ENCODE peak calls at places on chromosome 4, in four cellular contexts. Y is HepG2, K is GM12878, D is K562. O is an unnamed sample.

GRCh38 chr4:24067781-24068193 is 177.9 kb upstream of the PPARGC1A start:
- DNase-seq in Y (no peak), D (no peak), K (no peak), O (no peak)

GRCh38 chr4:54102747-54103146 is 2.8 kb downstream of the GSX2 start:
- DNase-seq in D (no peak), Y (no peak), K (no peak), O (no peak)

GRCh38 chr4:169219440-169219839 is 51.3 kb downstream of the SH3RF1 start:
- DNase-seq in K (no peak), D (no peak), Y (no peak), O (no peak)

GRCh38 chr4:61583696-61584095 is 383.6 kb downstream of the ADGRL3 start:
- DNase-seq in K (no peak), D (no peak), Y (no peak), O (no peak)

GRCh38 chr4:147984065-147984777 is 252.3 kb downstream of the ARHGAP10 start:
- DNase-seq in Y (peak), D (peak), K (no peak), O (peak)

GRCh38 chr4:102606261-102606660 is 105.1 kb downstream of the NFKB1 start:
- DNase-seq in D (no peak), K (no peak), Y (no peak), O (no peak)

GRCh38 chr4:76787898-76788297 is 110.0 kb downstream of the SOWAHB start:
- DNase-seq in K (no peak), Y (no peak), D (no peak), O (no peak)

GRCh38 chr4:168574581-168575295 is 77.9 kb downstream of the PALLD start:
- DNase-seq in K (no peak), D (no peak), Y (no peak), O (no peak)

GRCh38 chr4:113394730-113395530 is 345.5 kb downstream of the ANK2 start:
- DNase-seq in D (peak), Y (peak), K (peak), O (no peak)

GRCh38 chr4:137387924-137388323 is 144.4 kb downstream of the PCDH18 start:
- DNase-seq in Y (no peak), K (no peak), D (no peak), O (no peak)

GRCh38 chr4:155339588-155339987 is 37.2 kb downstream of the MAP9 start:
- DNase-seq in Y (peak), D (no peak), K (no peak), O (no peak)

GRCh38 chr4:112348488-112349158 is 51.5 kb downstream of the ALPK1 start:
- DNase-seq in D (peak), K (no peak), Y (peak), O (peak)

GRCh38 chr4:176810481-176811249 is 17.9 kb upstream of the VEGFC start:
- DNase-seq in K (no peak), Y (no peak), D (no peak), O (no peak)

GRCh38 chr4:119130365-119131065 is 5.1 kb upstream of the MYOZ2 start:
- DNase-seq in D (no peak), K (no peak), Y (no peak), O (no peak)

GRCh38 chr4:137608085-137608484 is 75.8 kb upstream of the PCDH18 start:
- DNase-seq in K (no peak), Y (no peak), D (no peak), O (no peak)

GRCh38 chr4:168560835-168561210 is 64.0 kb downstream of the PALLD start:
- DNase-seq in Y (no peak), K (no peak), D (no peak), O (no peak)

GRCh38 chr4:146520894-146521542 is 722 bp downstream of the SLC10A7 start:
- DNase-seq in Y (peak), D (peak), K (peak), O (no peak)

GRCh38 chr4:154084864-154085263 is 296.0 kb upstream of the SFRP2 start:
- DNase-seq in D (no peak), K (no peak), Y (no peak), O (no peak)

GRCh38 chr4:168863719-168864632 is 146.1 kb downstream of the CBR4 start:
- DNase-seq in K (no peak), Y (no peak), D (no peak), O (no peak)

GRCh38 chr4:177161781-177162180 is 147.9 kb upstream of the NEIL3 start:
- DNase-seq in D (no peak), K (no peak), Y (no peak), O (no peak)

GRCh38 chr4:158811216-158811540 is 42.4 kb downstream of the FNIP2 start:
- DNase-seq in Y (no peak), K (no peak), D (no peak), O (no peak)

GRCh38 chr4:8893227-8893623 is 21.6 kb upstream of the HMX1 start:
- DNase-seq in K (no peak), D (no peak), Y (no peak), O (no peak)

GRCh38 chr4:111839186-111839585 is 306.1 kb upstream of the FAM241A start:
- DNase-seq in Y (no peak), K (no peak), D (no peak), O (no peak)

GRCh38 chr4:158371158-158371557 is 150.5 kb upstream of the RXFP1 start:
- DNase-seq in D (no peak), Y (no peak), K (no peak), O (no peak)

GRCh38 chr4:138555584-138555983 is 313.4 kb upstream of the SLC7A11 start:
- DNase-seq in D (peak), Y (peak), K (no peak), O (peak)

GRCh38 chr4:144514736-144515135 is 131.2 kb upstream of the HHIP start:
- DNase-seq in Y (no peak), K (no peak), D (no peak), O (no peak)

GRCh38 chr4:42142586-42142985 is 9.9 kb downstream of the BEND4 start:
- DNase-seq in K (no peak), D (no peak), Y (no peak), O (no peak)

GRCh38 chr4:181108237-181108636 is 1135.0 kb upstream of the TENM3 start:
- DNase-seq in D (no peak), Y (no peak), K (no peak), O (no peak)

GRCh38 chr4:2940267-2941137 is 22.7 kb downstream of the NOP14 start:
- DNase-seq in K (no peak), D (no peak), Y (no peak), O (no peak)

GRCh38 chr4:102736636-102737549 is 23.9 kb downstream of the MANBA start:
- DNase-seq in D (no peak), K (no peak), Y (no peak), O (peak)

GRCh38 chr4:163600731-163601130 is 106.2 kb downstream of the TMA16 start:
- DNase-seq in D (no peak), Y (no peak), K (no peak), O (no peak)

GRCh38 chr4:80138556-80139538 is 58.5 kb upstream of the PRDM8 start:
- DNase-seq in D (no peak), Y (no peak), K (peak), O (no peak)

DNA sequence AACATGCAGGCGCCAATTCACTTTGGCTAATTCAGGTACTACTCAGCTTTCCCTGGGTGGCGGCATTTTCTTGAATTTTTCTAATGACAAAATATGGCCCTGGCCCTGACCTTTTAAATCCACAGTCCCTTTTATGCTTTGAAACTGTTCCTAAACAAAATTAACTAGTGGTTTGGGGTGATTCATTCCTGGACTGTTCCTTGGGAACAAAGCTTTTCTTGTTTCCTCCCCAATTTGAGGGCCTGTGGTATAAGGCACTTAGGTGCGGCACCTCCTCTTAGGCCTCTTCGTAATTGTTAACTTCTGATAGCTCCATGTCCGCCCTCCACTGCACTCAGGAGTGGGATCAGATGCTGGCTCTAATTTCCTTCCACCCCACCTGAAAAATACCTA is 40.6 kb downstream of the NSG1 start:
- DNase-seq in K (no peak), Y (no peak), D (no peak), O (no peak)
- TF ChIP-seq SP1 in K (no peak), Y (no peak), D (no peak), O (no peak)

GRCh38 chr4:1463927-1464540 is 57.8 kb upstream of the NKX1-1 start:
- DNase-seq in Y (no peak), D (no peak), K (no peak), O (no peak)
- TF ChIP-seq USF2 in Y (no peak), D (no peak), K (no peak), O (no peak)

DNA sequence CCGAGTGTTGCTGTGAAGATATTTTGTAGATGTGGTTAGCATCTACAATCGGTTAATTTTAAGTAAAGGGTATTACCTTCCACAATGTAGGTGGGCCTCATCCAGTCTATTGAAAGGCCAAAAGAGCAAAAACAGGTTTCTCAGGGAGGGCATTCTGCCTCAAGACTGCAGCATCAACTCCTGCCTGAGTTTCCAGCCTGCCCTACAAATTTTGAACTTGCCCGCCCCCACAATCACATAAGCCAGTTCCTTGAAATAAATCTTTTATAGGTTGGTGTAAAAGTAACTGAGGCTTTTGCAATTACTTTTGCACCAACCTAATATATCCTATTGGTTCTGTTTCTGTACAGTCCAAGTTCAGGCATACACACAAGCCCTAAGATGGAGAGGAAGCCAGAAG is 22.1 kb upstream of the PI4K2B start:
- DNase-seq in Y (no peak), K (no peak), D (no peak), O (no peak)
- TF ChIP-seq TCF7 in Y (no peak), K (no peak), D (no peak), O (no peak)

GRCh38 chr4:110188113-110188512 is 10.3 kb downstream of the ELOVL6 start:
- DNase-seq in D (no peak), Y (no peak), K (no peak), O (no peak)

GRCh38 chr4:110184124-110184790 is 14.2 kb downstream of the ELOVL6 start:
- DNase-seq in D (no peak), Y (no peak), K (no peak), O (no peak)

GRCh38 chr4:110184791-110185155 is 13.6 kb downstream of the ELOVL6 start:
- DNase-seq in Y (no peak), D (no peak), K (no peak), O (no peak)

GRCh38 chr4:110183058-110183457 is 15.4 kb downstream of the ELOVL6 start:
- DNase-seq in Y (no peak), D (no peak), K (no peak), O (no peak)

DNA sequence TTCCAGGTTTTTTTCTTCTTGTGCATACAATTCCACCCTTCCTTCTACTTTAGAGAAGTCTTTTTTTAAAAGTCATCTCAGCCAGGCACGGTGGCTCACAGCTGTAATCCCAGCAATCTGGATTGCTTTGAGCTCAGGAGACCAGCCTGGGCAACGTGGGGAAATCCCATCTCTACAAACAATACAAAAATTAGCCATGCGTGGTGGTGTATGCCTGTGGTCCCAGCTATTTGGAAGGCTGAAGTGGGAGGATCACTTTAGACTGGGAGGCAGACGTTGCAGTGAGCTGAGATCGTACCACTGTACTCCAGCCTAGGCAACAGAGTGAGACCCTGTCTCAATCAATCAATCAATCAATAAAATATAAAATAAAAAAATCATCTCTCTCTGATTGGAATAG is 14.8 kb downstream of the ELOVL6 start:
- DNase-seq in K (no peak), D (no peak), Y (no peak), O (no peak)
- TF ChIP-seq SP1 in K (no peak), D (no peak), Y (no peak), O (no peak)

DNA sequence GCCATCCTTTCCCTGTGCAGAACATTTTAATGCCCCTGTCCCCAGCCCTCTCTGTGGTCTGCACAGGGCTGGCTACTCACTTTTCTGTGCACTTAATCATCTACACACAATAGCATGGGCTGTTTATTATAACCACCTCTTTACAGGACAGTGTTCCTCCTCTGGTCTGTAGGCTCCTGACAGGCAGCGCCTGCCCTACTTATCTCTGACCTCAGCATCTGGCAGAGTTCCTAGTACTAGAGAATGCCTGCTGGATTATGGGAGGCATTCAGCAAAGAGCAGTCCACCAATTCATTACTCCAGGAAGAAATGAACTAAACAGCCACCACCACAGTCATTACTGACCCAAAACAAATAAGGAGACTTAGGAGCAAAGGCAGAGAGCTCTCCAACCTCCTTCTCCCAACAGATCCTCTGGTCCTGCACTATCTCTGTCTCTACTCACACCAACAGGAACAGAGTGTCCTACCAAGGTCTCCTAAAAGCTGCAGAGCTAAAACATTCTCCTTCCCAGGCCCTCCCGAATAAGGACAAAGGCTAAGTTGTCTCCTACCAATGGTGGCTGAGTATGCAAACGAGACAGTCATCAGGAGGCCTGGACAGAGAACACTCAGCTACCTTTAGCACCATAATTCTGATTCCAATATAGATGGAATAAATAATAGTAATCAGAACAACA is 279.2 kb downstream of the QDPR start:
- DNase-seq in K (no peak), Y (no peak), D (no peak), O (no peak)
- TF ChIP-seq USF2 in K (no peak), Y (no peak), D (no peak), O (no peak)

GRCh38 chr4:105836537-105836936 is 58.7 kb upstream of the NPNT start:
- DNase-seq in K (no peak), Y (no peak), D (no peak), O (no peak)

GRCh38 chr4:105837037-105837436 is 58.2 kb upstream of the NPNT start:
- DNase-seq in Y (no peak), D (no peak), K (no peak), O (no peak)

GRCh38 chr4:105838082-105838481 is 57.2 kb upstream of the NPNT start:
- DNase-seq in D (no peak), Y (peak), K (no peak), O (no peak)

GRCh38 chr4:105831189-105831588 is 64.1 kb upstream of the NPNT start:
- DNase-seq in Y (no peak), D (no peak), K (no peak), O (no peak)

DNA sequence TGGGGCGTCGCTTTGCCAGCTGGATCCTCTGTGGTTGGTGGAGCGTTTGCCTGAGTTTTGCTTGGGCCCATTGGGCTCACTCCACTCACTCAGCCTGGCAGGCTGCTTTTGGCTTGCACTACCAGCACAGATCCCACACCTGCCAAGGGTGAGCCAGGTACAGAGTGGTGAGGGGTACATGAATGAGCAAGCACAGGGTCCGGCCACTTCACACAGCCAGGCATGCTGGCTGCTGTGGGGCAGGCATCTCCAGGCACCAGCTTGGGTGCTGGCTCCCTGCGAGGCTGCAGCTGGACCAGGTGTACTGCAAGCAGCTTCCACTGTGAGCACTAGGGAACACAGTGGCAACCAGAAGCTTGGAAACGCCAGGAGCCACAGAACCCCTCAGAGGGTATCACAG is 60.1 kb upstream of the NPNT start:
- DNase-seq in K (no peak), Y (no peak), D (no peak), O (no peak)
- TF ChIP-seq TCF7 in K (no peak), Y (no peak), D (no peak), O (no peak)

DNA sequence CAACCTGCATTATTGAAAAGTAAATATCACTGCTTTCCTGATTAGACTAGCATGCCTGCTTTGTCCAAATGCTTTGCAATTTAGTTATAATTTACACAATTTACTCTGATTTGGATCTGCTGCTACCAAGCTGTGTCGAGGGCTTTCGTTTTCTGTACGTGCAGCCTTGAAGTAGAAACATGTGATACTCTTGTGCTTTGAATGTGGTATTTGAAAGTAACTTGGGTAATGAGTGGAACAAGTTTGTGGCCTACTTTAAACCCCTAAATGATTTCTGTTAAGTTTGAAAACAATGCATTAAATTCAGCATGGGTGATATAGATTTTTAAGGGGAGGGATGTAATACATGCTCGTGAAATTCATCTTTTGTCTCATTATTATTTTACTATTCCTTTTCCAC is 240.7 kb downstream of the IQCM start:
- DNase-seq in K (peak), D (no peak), Y (no peak), O (no peak)
- TF ChIP-seq SP1 in K (no peak), D (no peak), Y (no peak), O (no peak)

DNA sequence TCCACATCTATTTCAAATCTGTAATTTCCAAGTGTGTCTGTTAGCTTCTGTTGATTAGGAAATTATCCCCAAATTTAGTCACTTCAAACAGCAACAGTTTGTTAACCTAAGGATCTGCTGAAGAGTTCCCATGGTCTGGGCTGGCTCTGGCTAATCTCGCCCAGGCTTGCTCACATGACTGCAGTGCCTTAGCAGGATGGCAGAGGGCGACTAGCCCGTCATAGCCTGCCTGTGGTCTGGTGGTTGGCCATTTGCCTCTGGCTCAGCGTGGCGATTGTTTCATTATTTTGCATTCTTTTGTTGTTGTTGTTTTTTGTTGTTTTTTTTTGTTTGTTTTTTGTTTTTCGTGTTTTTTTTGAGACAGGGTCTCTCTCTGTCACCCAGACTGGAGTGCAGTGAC is 264.0 kb downstream of the TRIML1 start:
- DNase-seq in D (no peak), Y (no peak), K (no peak), O (peak)
- TF ChIP-seq USF2 in D (no peak), Y (no peak), K (no peak), O (peak)

GRCh38 chr4:183360161-183360919 is 38.1 kb upstream of the CLDN24 start:
- DNase-seq in Y (no peak), D (no peak), K (no peak), O (no peak)
- TF ChIP-seq TCF7 in Y (no peak), D (no peak), K (no peak), O (no peak)

GRCh38 chr4:156958276-156959074 is 13.1 kb downstream of the PDGFC start:
- DNase-seq in Y (no peak), K (no peak), D (no peak), O (no peak)
- TF ChIP-seq SP1 in Y (no peak), K (no peak), D (no peak), O (no peak)